ENCODE peak calls at places on chromosome 7, in four cellular contexts. Z is left colon; T is NCI-H1436; V is central memory CD4-positive, alpha-beta T cell. W is an unnamed sample.

GRCh38 chr7:86653919-86654659 is 10.4 kb downstream of the GRM3 start:
- DNase-seq in Z (no peak), T (no peak), V (no peak), W (no peak)

GRCh38 chr7:10225265-10225664 is 748.4 kb upstream of the PHF14 start:
- DNase-seq in Z (no peak), T (peak; percentile 20), V (no peak), W (no peak)

GRCh38 chr7:786472-787255 is 45.6 kb upstream of the SUN1 start:
- DNase-seq in Z (peak; percentile 83), T (peak; percentile 58), V (peak; percentile 57), W (peak; percentile 83)

GRCh38 chr7:4307645-4308590 is 374.2 kb upstream of the FOXK1 start:
- DNase-seq in Z (no peak), T (no peak), V (no peak), W (no peak)

GRCh38 chr7:85286449-85286848 is 99.6 kb upstream of the SEMA3D start:
- DNase-seq in Z (no peak), T (no peak), V (no peak), W (no peak)

GRCh38 chr7:77316219-77316978 is 99.8 kb downstream of the GSAP start:
- DNase-seq in Z (no peak), T (no peak), V (no peak), W (no peak)

GRCh38 chr7:157010588-157011332 is at the start of gene MNX1:
- DNase-seq in Z (peak; percentile 92), T (peak; percentile 89), V (peak; percentile 23), W (no peak)

GRCh38 chr7:110119883-110120581 is 970.9 kb upstream of the LRRN3 start:
- DNase-seq in Z (no peak), T (no peak), V (no peak), W (no peak)

GRCh38 chr7:139772115-139772514 is 5.7 kb downstream of the HIPK2 start:
- DNase-seq in Z (no peak), T (no peak), V (no peak), W (no peak)

GRCh38 chr7:50317697-50318640 is 13.5 kb downstream of the IKZF1 start:
- DNase-seq in Z (peak; percentile 25), T (no peak), V (no peak), W (no peak)

GRCh38 chr7:1585142-1585981 is 15.5 kb upstream of the PSMG3 start:
- DNase-seq in Z (no peak), T (no peak), V (no peak), W (no peak)

GRCh38 chr7:1854521-1855395 is 184.7 kb downstream of the ELFN1 start:
- DNase-seq in Z (peak; percentile 2), T (no peak), V (peak; percentile 11), W (no peak)

W was measured in uterus.